ENCODE peak calls at places on chromosomes 6 and 20, in five cellular contexts. N is effector memory CD8-positive, alpha-beta T cell; M is dermis microvascular lymphatic vessel endothelial cell; S is SJSA1; T is stimulated activated CD4-positive, alpha-beta T cell treated with anti-CD3 and anti-CD28 coated beads, Interleukin-12 subunit alpha, Interleukin-12 subunit beta, amount 100 ng/mL, for 4 hours. I is an unnamed sample.

GRCh38 chr6:73236147-73236750 is 11.0 kb upstream of the KHDC1L start:
- DNase-seq in S (peak; percentile 5), N (no peak), M (no peak), T (no peak), I (no peak)

GRCh38 chr20:24241466-24241865 is 228.0 kb upstream of the SYNDIG1 start:
- DNase-seq in N (no peak), M (no peak), S (no peak), T (no peak), I (no peak)

GRCh38 chr6:129683606-129684322 is 26.2 kb downstream of the ARHGAP18 start:
- DNase-seq in M (peak; percentile 87), N (peak; percentile 47), T (peak; percentile 38), S (peak; percentile 90), I (peak; percentile 45)

GRCh38 chr20:44967207-44967807 is 995 bp downstream of the STK4 start:
- DNase-seq in S (no peak), M (no peak), N (peak; percentile 39), T (peak; percentile 8), I (peak; percentile 15)

GRCh38 chr20:50561379-50562078 is 51.3 kb downstream of the PTPN1 start:
- DNase-seq in N (no peak), M (peak; percentile 74), S (peak; percentile 92), T (peak; percentile 60), I (no peak)

GRCh38 chr6:5510331-5510730 is 249.0 kb downstream of the FARS2 start:
- DNase-seq in M (no peak), T (no peak), N (no peak), S (no peak), I (no peak)

GRCh38 chr6:170233304-170234205 is 57.3 kb downstream of the DLL1 start:
- DNase-seq in N (no peak), S (no peak), M (no peak), T (no peak), I (no peak)

GRCh38 chr20:10861086-10861485 is 187.3 kb upstream of the JAG1 start:
- DNase-seq in N (no peak), M (no peak), S (peak; percentile 53), T (no peak), I (no peak)

GRCh38 chr6:133710826-133711225 is 178.1 kb upstream of the TCF21 start:
- DNase-seq in M (no peak), S (no peak), N (no peak), T (no peak), I (no peak)

GRCh38 chr20:50535162-50535561 is 25.0 kb downstream of the PTPN1 start:
- DNase-seq in T (no peak), N (no peak), M (no peak), S (no peak), I (no peak)

GRCh38 chr6:151807513-151808330 is at the start of gene ESR1:
- DNase-seq in S (no peak), N (no peak), M (no peak), T (no peak), I (no peak)

GRCh38 chr6:73519943-73520687 is 717 bp downstream of the EEF1A1 start:
- DNase-seq in N (peak; percentile 66), S (peak; percentile 83), T (peak; percentile 80), M (peak; percentile 53), I (peak; percentile 66)

GRCh38 chr20:36106606-36107005 is 47.9 kb upstream of the EPB41L1 start:
- DNase-seq in T (no peak), S (no peak), N (no peak), M (no peak), I (no peak)

GRCh38 chr6:128463942-128464341 is 56.5 kb downstream of the PTPRK start:
- DNase-seq in M (peak; percentile 72), S (peak; percentile 6), N (no peak), T (no peak), I (no peak)

GRCh38 chr6:5514353-5514752 is 253.0 kb downstream of the FARS2 start:
- DNase-seq in N (no peak), S (no peak), T (no peak), M (no peak), I (no peak)

GRCh38 chr6:136334853-136335252 is 45.2 kb upstream of the BCLAF1 start:
- DNase-seq in S (no peak), T (no peak), N (no peak), M (no peak), I (no peak)

GRCh38 chr6:33727932-33728331 is 16.4 kb upstream of the UQCC2 start:
- DNase-seq in M (no peak), S (no peak), T (no peak), N (no peak), I (no peak)

GRCh38 chr20:50731930-50732690 is 730 bp downstream of the PARD6B start:
- DNase-seq in N (peak; percentile 1), T (no peak), M (no peak), S (no peak), I (no peak)

GRCh38 chr6:127162808-127163207 is 44.3 kb downstream of the RSPO3 start:
- DNase-seq in S (no peak), M (no peak), T (no peak), N (no peak), I (no peak)

GRCh38 chr20:815914-816606 is 17.5 kb upstream of the FAM110A start:
- DNase-seq in N (peak; percentile 58), M (peak; percentile 24), S (peak; percentile 37), T (peak; percentile 59), I (peak; percentile 42)

GRCh38 chr20:61297981-61298380 is 45.9 kb downstream of the CDH4 start:
- DNase-seq in S (peak; percentile 45), M (no peak), T (no peak), N (no peak), I (no peak)

GRCh38 chr6:63897952-63898351 is 262.4 kb downstream of the PHF3 start:
- DNase-seq in M (no peak), N (no peak), S (no peak), T (no peak), I (no peak)

GRCh38 chr6:160069050-160069454 is 52.6 kb upstream of the SLC22A1 start:
- DNase-seq in S (no peak), N (peak; percentile 22), M (no peak), T (no peak), I (peak; percentile 12)

GRCh38 chr6:144223686-144224085 is 61.4 kb upstream of the UTRN start:
- DNase-seq in S (no peak), N (no peak), M (no peak), T (no peak), I (no peak)

GRCh38 chr6:142329486-142330113 is 27.8 kb downstream of the ADGRG6 start:
- DNase-seq in S (no peak), M (no peak), N (no peak), T (no peak), I (no peak)

GRCh38 chr20:25042531-25043498 is 15.1 kb downstream of the ACSS1 start:
- DNase-seq in S (no peak), N (peak; percentile 42), M (no peak), T (peak; percentile 9), I (peak; percentile 20)